ENCODE peak calls at places on chromosomes 6 and 20, in seven cellular contexts. Z, P, Y, A, D, I and X are unnamed samples.

GRCh38 chr6:83511901-83512681 is at the start of gene PRSS35:
- DNase-seq in Z (peak), I (peak), D (no peak), P (peak), Y (peak), A (peak), X (peak)

GRCh38 chr6:40398810-40399477 is 188.2 kb downstream of the LRFN2 start:
- DNase-seq in A (no peak), D (no peak), P (no peak), Z (no peak), I (no peak), Y (no peak), X (no peak)

GRCh38 chr6:170445487-170445886 is 107.6 kb downstream of the PSMB1 start:
- DNase-seq in A (no peak), D (peak), I (no peak), Y (no peak), Z (no peak), P (no peak), X (no peak)

GRCh38 chr6:148629197-148629909 is 117.5 kb upstream of the UST start:
- DNase-seq in A (peak), Y (peak), P (no peak), D (no peak), Z (peak), I (no peak), X (peak)

GRCh38 chr6:125009578-125009977 is 47.3 kb downstream of the RNF217 start:
- DNase-seq in A (no peak), Z (peak), P (no peak), D (no peak), Y (no peak), I (no peak), X (no peak)

GRCh38 chr6:111925296-111925695 is 52.0 kb upstream of the FYN start:
- DNase-seq in Z (peak), I (no peak), Y (no peak), A (peak), D (no peak), P (no peak), X (no peak)

GRCh38 chr20:10634683-10635411 is 39.0 kb downstream of the JAG1 start:
- DNase-seq in Z (peak), P (no peak), Y (no peak), A (peak), D (no peak), I (no peak), X (no peak)

GRCh38 chr20:9235518-9235917 is 166.6 kb downstream of the PLCB4 start:
- DNase-seq in I (no peak), A (peak), Z (peak), D (no peak), Y (no peak), P (no peak), X (no peak)

GRCh38 chr6:1481326-1481725 is 92.0 kb downstream of the FOXF2 start:
- DNase-seq in Z (peak), I (no peak), D (no peak), A (peak), P (no peak), Y (no peak), X (no peak)

GRCh38 chr6:40573221-40573620 is 13.9 kb downstream of the LRFN2 start:
- DNase-seq in D (no peak), A (no peak), I (no peak), Z (no peak), P (no peak), Y (no peak), X (peak)

GRCh38 chr6:117515326-117515725 is 32.9 kb downstream of the DCBLD1 start:
- DNase-seq in I (no peak), Z (no peak), A (no peak), Y (no peak), D (no peak), P (no peak), X (no peak)

GRCh38 chr20:24673678-24674570 is 204.5 kb downstream of the SYNDIG1 start:
- DNase-seq in A (peak), Y (no peak), I (no peak), D (peak), Z (peak), P (no peak), X (no peak)

GRCh38 chr20:41058007-41058673 is 29.5 kb downstream of the TOP1 start:
- DNase-seq in Z (peak), I (no peak), Y (no peak), P (no peak), D (no peak), A (peak), X (no peak)

GRCh38 chr20:48049171-48049570 is 263.9 kb upstream of the SULF2 start:
- DNase-seq in Z (no peak), P (no peak), I (no peak), D (no peak), Y (no peak), A (no peak), X (no peak)

GRCh38 chr6:162069995-162070394 is 657.6 kb downstream of the PRKN start:
- DNase-seq in A (no peak), Z (peak), I (no peak), D (no peak), Y (no peak), P (no peak), X (no peak)

GRCh38 chr6:10486215-10486614 is 34.9 kb upstream of the GCNT2 start:
- DNase-seq in Z (no peak), P (no peak), Y (no peak), D (no peak), I (no peak), A (no peak), X (no peak)

DNA sequence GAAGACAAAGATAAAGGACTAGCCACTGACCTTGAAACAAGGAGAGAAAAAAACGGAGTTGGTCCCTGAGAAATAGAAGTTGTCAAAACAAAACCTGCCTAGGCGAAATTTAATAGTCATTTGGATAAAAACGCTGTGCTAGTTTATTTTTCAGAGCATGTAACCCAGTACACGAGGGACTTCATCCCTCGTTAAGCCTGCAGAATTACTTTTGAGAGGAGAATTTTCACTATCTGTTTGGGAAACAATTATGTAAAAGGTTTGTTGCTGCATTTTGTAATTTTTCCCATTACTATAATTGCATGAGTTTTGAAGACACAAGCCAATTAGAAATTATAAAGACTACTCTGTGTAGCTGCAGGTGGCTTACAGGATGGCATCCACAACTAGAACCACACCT is 71.6 kb upstream of the MAP3K7 start:
- DNase-seq in D (no peak), P (no peak), Y (no peak), A (no peak), I (no peak), Z (no peak), X (no peak)
- TF ChIP-seq CTCF in D (no peak), P (no peak), Y (no peak), A (no peak), I (no peak), Z (no peak), X (no peak)

GRCh38 chr20:57388953-57389694 is 2.1 kb upstream of the RBM38 start:
- DNase-seq in Z (peak), P (peak), D (no peak), A (peak), I (peak), Y (peak), X (peak)
- TF ChIP-seq CTCF in Z (peak), P (no peak), D (no peak), A (peak), I (peak), Y (peak), X (peak)

DNA sequence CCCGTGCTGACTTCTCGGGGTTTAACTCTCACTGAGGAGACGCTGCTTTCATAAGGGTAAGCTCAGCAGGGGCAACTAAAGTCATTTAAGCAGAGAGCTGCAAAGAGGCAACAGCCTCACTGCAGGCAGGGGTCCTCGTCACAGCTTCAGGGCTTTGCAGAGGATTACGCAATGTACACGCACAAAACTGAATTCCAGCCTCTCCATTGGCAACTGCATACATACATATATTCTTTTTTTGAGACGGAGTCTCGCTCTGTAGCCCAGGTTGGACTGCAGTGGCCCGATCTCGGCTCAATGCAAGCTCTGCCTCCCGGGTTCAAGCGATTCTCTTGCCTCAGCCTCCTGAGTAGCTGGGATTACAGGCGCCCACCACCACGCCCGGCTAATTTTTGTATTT is 2.4 kb downstream of the GMEB2 start:
- DNase-seq in Y (no peak), I (no peak), Z (peak), D (no peak), A (peak), P (no peak), X (no peak)
- TF ChIP-seq CTCF in Y (no peak), I (no peak), Z (peak), D (no peak), A (peak), P (no peak), X (no peak)

GRCh38 chr6:113320653-113321052 is 536.5 kb upstream of the MARCKS start:
- DNase-seq in Y (no peak), P (no peak), Z (no peak), D (no peak), I (no peak), A (no peak), X (no peak)
- TF ChIP-seq CTCF in Y (no peak), P (no peak), Z (no peak), D (no peak), I (no peak), A (no peak), X (no peak)

GRCh38 chr20:60993647-60994046 is 258.4 kb upstream of the CDH4 start:
- DNase-seq in I (no peak), Z (no peak), A (no peak), P (no peak), Y (no peak), D (no peak), X (no peak)
- TF ChIP-seq CTCF in I (peak), Z (no peak), A (peak), P (no peak), Y (no peak), D (no peak), X (no peak)

DNA sequence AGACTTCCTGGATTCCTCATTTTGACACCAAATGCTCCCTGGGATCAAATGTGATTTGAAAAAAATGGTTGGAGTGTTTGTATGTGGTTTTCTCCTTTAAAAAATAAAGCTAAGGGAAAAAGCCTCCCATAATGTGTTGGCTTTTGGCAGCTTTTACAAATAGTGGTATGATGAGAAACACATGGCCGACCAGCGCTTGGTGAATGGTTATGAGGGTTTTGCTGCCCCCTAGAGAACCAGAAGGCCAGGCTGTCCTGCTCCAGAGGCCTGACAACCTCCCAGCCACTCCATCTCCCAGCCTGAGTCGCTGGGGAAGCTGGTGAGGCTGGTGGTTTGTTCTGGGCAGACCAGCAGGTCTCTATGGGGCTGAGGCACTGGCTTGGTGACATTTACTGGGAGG is 69.3 kb downstream of the CLIC5 start:
- DNase-seq in Y (no peak), P (no peak), Z (peak), D (no peak), A (peak), I (no peak), X (no peak)
- TF ChIP-seq CTCF in Y (peak), P (no peak), Z (peak), D (no peak), A (peak), I (peak), X (no peak)

GRCh38 chr20:38338849-38339520 is 7.3 kb upstream of the LBP start:
- DNase-seq in Y (no peak), I (no peak), P (no peak), A (no peak), D (no peak), Z (no peak), X (no peak)
- TF ChIP-seq CTCF in Y (no peak), I (peak), P (peak), A (peak), D (no peak), Z (peak), X (no peak)

GRCh38 chr20:17298169-17298568 is 71.3 kb downstream of the PCSK2 start:
- DNase-seq in Z (no peak), D (no peak), A (no peak), P (no peak), I (no peak), Y (no peak), X (no peak)
- TF ChIP-seq CTCF in Z (no peak), D (no peak), A (no peak), P (no peak), I (no peak), Y (no peak), X (no peak)

GRCh38 chr6:159966981-159967380 is 1.9 kb upstream of the IGF2R start:
- DNase-seq in A (no peak), P (no peak), Z (peak), D (no peak), Y (no peak), I (no peak), X (no peak)

GRCh38 chr6:159969204-159969912 is 476 bp downstream of the IGF2R start:
- DNase-seq in D (no peak), Z (peak), I (peak), A (peak), P (no peak), Y (peak), X (peak)

GRCh38 chr6:159970659-159971063 is 1.8 kb downstream of the IGF2R start:
- DNase-seq in P (no peak), I (no peak), Z (no peak), A (no peak), D (no peak), Y (no peak), X (no peak)

GRCh38 chr6:159969921-159970320 is 1.0 kb downstream of the IGF2R start:
- DNase-seq in A (peak), D (no peak), Z (peak), Y (peak), I (peak), P (no peak), X (peak)

GRCh38 chr6:159968295-159969203 is at the start of gene IGF2R:
- DNase-seq in D (peak), Y (peak), P (peak), A (peak), Z (peak), I (peak), X (peak)
- TF ChIP-seq CTCF in D (no peak), Y (no peak), P (no peak), A (peak), Z (peak), I (peak), X (no peak)

GRCh38 chr20:50666709-50667310 is 24.5 kb downstream of the RIPOR3 start:
- DNase-seq in D (no peak), P (no peak), A (no peak), I (no peak), Y (no peak), Z (no peak), X (no peak)

GRCh38 chr20:50659975-50660670 is 31.2 kb downstream of the RIPOR3 start:
- DNase-seq in P (no peak), Y (no peak), I (no peak), Z (no peak), A (no peak), D (no peak), X (no peak)

GRCh38 chr20:50664248-50664647 is 27.1 kb downstream of the RIPOR3 start:
- DNase-seq in D (no peak), I (no peak), P (no peak), Z (no peak), A (no peak), Y (no peak), X (no peak)

GRCh38 chr20:50658804-50659380 is 32.5 kb downstream of the RIPOR3 start:
- DNase-seq in Z (peak), P (no peak), Y (no peak), A (no peak), I (no peak), D (no peak), X (no peak)

GRCh38 chr20:50663095-50663821 is 28.1 kb downstream of the RIPOR3 start:
- DNase-seq in Z (no peak), D (no peak), P (no peak), A (no peak), I (no peak), Y (no peak), X (no peak)
- TF ChIP-seq CTCF in Z (no peak), D (no peak), P (no peak), A (no peak), I (peak), Y (peak), X (no peak)